ENCODE peak calls at places on chromosomes 7 and 10, in eight cellular contexts. J is AG04450; X is CD4-positive, alpha-beta T cell; D is spleen; V is prostate gland; C is astrocyte; S is upper lobe of right lung; P is CD8-positive, alpha-beta T cell. Q is an unnamed sample. For H3K27me3, the result is how much of the 10 kb centered on the place peaks cover.

GRCh38 chr10:33453081-33453850 is 118.8 kb upstream of the NRP1 start:
- DNase-seq in C (peak), S (no peak), P (no peak), V (no peak), X (no peak), J (no peak), D (no peak), Q (peak)

GRCh38 chr7:8822595-8822994 is 389.2 kb downstream of the NXPH1 start:
- DNase-seq in P (no peak), C (no peak), D (no peak), S (no peak), J (no peak), V (no peak), X (no peak), Q (no peak)

GRCh38 chr7:116315293-116315692 is 105.0 kb downstream of the TES start:
- DNase-seq in P (no peak), S (no peak), C (peak), V (peak), X (no peak), J (no peak), D (no peak), Q (peak)

GRCh38 chr10:121927841-121928527 is at the start of gene ATE1:
- DNase-seq in P (peak), D (peak), C (peak), S (peak), V (peak), X (peak), J (peak), Q (peak)

GRCh38 chr10:124708922-124709520 is 35.2 kb downstream of the FAM53B start:
- DNase-seq in P (no peak), S (no peak), X (no peak), J (no peak), V (no peak), C (no peak), D (peak), Q (no peak)

GRCh38 chr10:22666287-22667092 is 47.9 kb downstream of the PIP4K2A start:
- DNase-seq in C (no peak), P (peak), J (no peak), D (no peak), V (no peak), X (peak), S (no peak), Q (no peak)

GRCh38 chr7:93923291-93923690 is 1.8 kb downstream of the GNG11 start:
- DNase-seq in V (no peak), C (no peak), X (no peak), J (no peak), D (no peak), S (no peak), P (no peak), Q (no peak)

GRCh38 chr7:42831051-42831952 is 80.6 kb downstream of the C7orf25 start:
- DNase-seq in S (peak), D (no peak), V (peak), C (peak), P (no peak), X (no peak), J (no peak), Q (no peak)

GRCh38 chr10:79054203-79055099 is 14.3 kb upstream of the ZMIZ1 start:
- DNase-seq in P (no peak), J (no peak), D (peak), C (no peak), V (peak), X (no peak), S (peak), Q (peak)

GRCh38 chr10:27611861-27612450 is 107.9 kb downstream of the RAB18 start:
- DNase-seq in S (no peak), J (no peak), D (no peak), X (no peak), P (no peak), V (no peak), C (no peak), Q (no peak)

GRCh38 chr10:17645591-17646345 is 1.8 kb downstream of the STAM start:
- DNase-seq in J (no peak), X (no peak), D (no peak), S (no peak), C (peak), P (no peak), V (no peak), Q (no peak)

GRCh38 chr10:59091239-59091638 is 85.2 kb upstream of the PHYHIPL start:
- DNase-seq in S (no peak), J (no peak), P (no peak), C (no peak), V (no peak), X (no peak), D (no peak), Q (no peak)

GRCh38 chr10:52688906-52689305 is 83.7 kb downstream of the MBL2 start:
- DNase-seq in V (no peak), C (no peak), S (no peak), X (no peak), D (no peak), P (no peak), J (no peak), Q (no peak)

GRCh38 chr10:79246209-79246581 is 101.1 kb upstream of the PPIF start:
- DNase-seq in V (no peak), J (no peak), C (no peak), D (no peak), P (no peak), S (no peak), X (no peak), Q (peak)

GRCh38 chr10:129963076-129963830 is 821 bp downstream of the EBF3 start:
- DNase-seq in C (peak), J (no peak), D (peak), P (no peak), V (no peak), X (no peak), S (no peak), Q (peak)

GRCh38 chr7:43198599-43199090 is 86.2 kb downstream of the HECW1 start:
- DNase-seq in J (no peak), C (no peak), P (no peak), X (no peak), V (no peak), S (no peak), D (no peak), Q (no peak)

GRCh38 chr10:69569144-69569934 is 3.9 kb downstream of the NEUROG3 start:
- DNase-seq in P (no peak), D (no peak), S (no peak), V (no peak), J (no peak), X (no peak), C (no peak), Q (no peak)

GRCh38 chr7:2438775-2439174 is 35.4 kb downstream of the CHST12 start:
- DNase-seq in J (no peak), V (no peak), X (no peak), P (no peak), S (no peak), D (no peak), C (no peak), Q (peak)

GRCh38 chr7:42678315-42678714 is 233.6 kb downstream of the C7orf25 start:
- DNase-seq in P (no peak), V (no peak), X (no peak), S (no peak), C (peak), D (no peak), J (no peak), Q (no peak)

GRCh38 chr10:129725890-129726631 is 238.0 kb downstream of the EBF3 start:
- DNase-seq in C (no peak), V (no peak), J (no peak), X (no peak), S (no peak), P (no peak), D (peak), Q (peak)

GRCh38 chr7:21851445-21852043 is 94.2 kb downstream of the CDCA7L start:
- DNase-seq in V (no peak), S (no peak), C (no peak), X (no peak), D (no peak), J (no peak), P (no peak), Q (no peak)

GRCh38 chr10:96714031-96714590 is 6.2 kb downstream of the PIK3AP1 start:
- DNase-seq in V (no peak), C (peak), D (no peak), J (no peak), X (no peak), P (no peak), S (no peak), Q (no peak)

GRCh38 chr7:127847641-127848040 is 183.6 kb downstream of the LRRC4 start:
- DNase-seq in S (no peak), P (no peak), V (no peak), X (no peak), J (no peak), D (no peak), C (no peak), Q (no peak)

GRCh38 chr10:110399163-110400094 is 94.7 kb upstream of the SMNDC1 start:
- DNase-seq in C (peak), X (no peak), P (no peak), V (no peak), J (peak), D (no peak), S (no peak), Q (peak)

GRCh38 chr7:105010538-105011523 is 3.2 kb upstream of the KMT2E start:
- DNase-seq in X (no peak), J (no peak), V (no peak), C (peak), P (no peak), D (no peak), S (no peak), Q (no peak)

GRCh38 chr10:112343056-112343806 is 30.7 kb upstream of the ACSL5 start:
- DNase-seq in C (no peak), S (no peak), J (no peak), P (no peak), X (no peak), D (no peak), V (no peak), Q (no peak)

GRCh38 chr10:43375401-43376020 is 4.1 kb downstream of the FXYD4 start:
- DNase-seq in C (no peak), P (no peak), J (no peak), S (peak), V (no peak), D (peak), X (no peak), Q (no peak)
- TF ChIP-seq CTCF in C (no peak), P (no peak), J (no peak), S (no peak), V (no peak), D (no peak), X (no peak), Q (no peak)

GRCh38 chr7:97026705-97027426 is 2.2 kb upstream of the DLX5 start:
- DNase-seq in D (no peak), C (no peak), P (no peak), V (no peak), J (no peak), X (no peak), S (no peak), Q (no peak)
- H3K27me3 ChIP-seq in D (half or more), C (half or more), P (under half), V (under half), J (half or more), X (half or more), S (half or more), Q (under half)

DNA sequence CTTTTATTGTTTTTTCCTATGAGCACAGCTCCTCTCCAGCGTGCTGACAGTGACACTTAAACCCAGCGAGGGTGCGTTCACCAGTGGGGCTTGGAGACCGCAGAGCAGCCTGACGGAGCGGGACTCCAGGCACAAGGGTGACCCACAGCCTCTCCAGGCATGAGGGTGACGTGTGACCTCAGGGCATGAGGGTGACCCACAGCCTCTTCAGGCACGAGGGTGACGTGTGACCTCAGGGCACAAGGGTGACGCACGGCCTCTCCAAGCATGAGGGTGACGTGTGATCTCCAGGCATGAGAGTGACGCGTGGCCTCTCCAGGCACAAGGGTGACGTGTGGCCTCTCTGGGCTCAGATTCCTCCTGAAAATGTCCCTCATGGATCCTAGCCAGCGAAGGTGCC is 164.3 kb upstream of the TCERG1L start:
- DNase-seq in C (no peak), S (no peak), V (no peak), J (no peak), P (no peak), X (no peak), D (no peak), Q (no peak)
- TF ChIP-seq CTCF in C (no peak), S (no peak), V (no peak), J (no peak), P (no peak), X (no peak), D (no peak), Q (no peak)

DNA sequence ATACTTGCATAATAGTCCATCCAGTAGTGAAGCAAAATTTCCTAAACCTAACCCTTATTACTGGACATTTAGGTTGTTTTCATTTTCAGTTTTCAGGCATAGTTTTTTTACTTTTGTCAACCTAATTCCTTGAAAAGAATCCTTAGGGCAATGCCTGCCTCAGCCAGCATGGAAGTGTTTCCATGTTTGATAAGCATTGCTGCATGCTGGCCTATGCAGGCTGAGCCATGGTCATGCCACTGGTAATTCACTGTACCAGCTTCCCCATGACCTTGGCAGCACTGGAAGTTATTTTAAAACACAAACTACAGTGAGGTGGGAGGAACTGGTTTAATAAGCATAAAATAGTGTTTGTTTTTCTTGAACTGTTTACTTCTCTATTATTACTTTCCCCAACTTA is 27.8 kb upstream of the PLCE1 start:
- DNase-seq in J (no peak), S (no peak), C (no peak), X (no peak), V (no peak), D (no peak), P (no peak), Q (no peak)
- H3K27me3 ChIP-seq in J (under half), S (under half), C (under half), X (under half), V (under half), D (under half), P (under half), Q (under half)

GRCh38 chr10:95208702-95209391 is 14.8 kb downstream of the ACSM6 start:
- DNase-seq in D (no peak), J (no peak), X (no peak), S (no peak), P (no peak), V (no peak), C (no peak), Q (no peak)
- TF ChIP-seq CTCF in D (no peak), J (peak), X (no peak), S (peak), P (no peak), V (no peak), C (peak), Q (peak)

GRCh38 chr10:132617781-132618052 is 80.1 kb downstream of the INPP5A start:
- DNase-seq in C (no peak), X (no peak), S (no peak), V (no peak), D (no peak), P (no peak), J (no peak), Q (no peak)
- H3K27me3 ChIP-seq in C (under half), X (under half), S (under half), V (under half), D (under half), P (under half), J (under half), Q (under half)